ENCODE peak calls at places on chromosomes 2 and 18, in six cellular contexts. O is HCT116, G is thoracic aorta, K is psoas muscle, I is adrenal gland, E is upper lobe of right lung. A is an unnamed sample. For H3K4me1, the result is how much of the 10 kb centered on the place peaks cover.

GRCh38 chr2:231360881-231361294 is 34.6 kb upstream of the B3GNT7 start:
- DNase-seq in O (no peak), G (no peak), K (no peak), I (peak), E (no peak), A (no peak)

GRCh38 chr2:173193925-173194324 is 118.3 kb downstream of the MAP3K20 start:
- DNase-seq in O (no peak), G (no peak), K (no peak), I (no peak), E (no peak), A (no peak)

GRCh38 chr2:231985823-231986261 is 24.3 kb downstream of the DIS3L2 start:
- DNase-seq in O (peak), G (no peak), K (no peak), I (no peak), E (no peak), A (no peak)

GRCh38 chr2:219057709-219058540 is 2.8 kb downstream of the IHH start:
- DNase-seq in O (peak), G (no peak), K (peak), I (peak), E (peak), A (peak)

GRCh38 chr18:49392352-49392751 is 68.1 kb downstream of the DYM start:
- DNase-seq in O (no peak), G (no peak), K (no peak), I (no peak), E (no peak), A (no peak)

GRCh38 chr2:111642576-111643327 is 241.2 kb downstream of the ANAPC1 start:
- DNase-seq in O (no peak), G (no peak), K (no peak), I (no peak), E (no peak), A (no peak)

GRCh38 chr2:215019521-215020145 is 118.8 kb downstream of the ABCA12 start:
- DNase-seq in O (no peak), G (no peak), K (no peak), I (no peak), E (no peak), A (no peak)

GRCh38 chr2:144712277-144712944 is 192.5 kb upstream of the ZEB2 start:
- DNase-seq in O (no peak), G (no peak), K (no peak), I (no peak), E (no peak), A (no peak)

GRCh38 chr2:169080250-169081035 is 11.1 kb downstream of the DHRS9 start:
- DNase-seq in O (no peak), G (no peak), K (no peak), I (no peak), E (no peak), A (no peak)

GRCh38 chr2:180247658-180248057 is 240.6 kb upstream of the CWC22 start:
- DNase-seq in O (no peak), G (no peak), K (no peak), I (no peak), E (no peak), A (no peak)

GRCh38 chr2:134218928-134219707 is 34.8 kb upstream of the MGAT5 start:
- DNase-seq in O (no peak), G (no peak), K (no peak), I (peak), E (peak), A (no peak)

GRCh38 chr2:117980783-117981676 is 32.8 kb downstream of the CCDC93 start:
- DNase-seq in O (no peak), G (no peak), K (no peak), I (peak), E (no peak), A (no peak)

GRCh38 chr2:104434363-104434792 is 419.5 kb upstream of the POU3F3 start:
- DNase-seq in O (no peak), G (no peak), K (peak), I (no peak), E (peak), A (no peak)

GRCh38 chr2:152875832-152876669 is 157.6 kb downstream of the ARL6IP6 start:
- DNase-seq in O (no peak), G (no peak), K (no peak), I (peak), E (no peak), A (no peak)

GRCh38 chr2:142395294-142395693 is 264.5 kb upstream of the LRP1B start:
- DNase-seq in O (no peak), G (no peak), K (no peak), I (no peak), E (no peak), A (no peak)

GRCh38 chr2:241009191-241009590 is 10.8 kb downstream of the SNED1 start:
- DNase-seq in O (no peak), G (no peak), K (peak), I (no peak), E (no peak), A (no peak)

GRCh38 chr18:71666481-71666880 is 877.7 kb downstream of the CBLN2 start:
- DNase-seq in O (no peak), G (no peak), K (no peak), I (no peak), E (no peak), A (no peak)

GRCh38 chr2:26572589-26572988 is 68.6 kb downstream of the CIB4 start:
- DNase-seq in O (no peak), G (no peak), K (no peak), I (no peak), E (peak), A (no peak)

GRCh38 chr18:62621546-62621945 is 93.8 kb upstream of the PHLPP1 start:
- DNase-seq in O (no peak), G (no peak), K (peak), I (peak), E (no peak), A (no peak)

GRCh38 chr2:11007331-11007909 is 95.7 kb downstream of the KCNF1 start:
- DNase-seq in O (no peak), G (no peak), K (no peak), I (no peak), E (no peak), A (no peak)

GRCh38 chr2:96241227-96241626 is 24.6 kb downstream of the TMEM127 start:
- DNase-seq in O (no peak), G (no peak), K (no peak), I (no peak), E (no peak), A (no peak)

GRCh38 chr2:41806286-41806685 is 241.5 kb upstream of the PKDCC start:
- DNase-seq in O (no peak), G (no peak), K (no peak), I (no peak), E (no peak), A (no peak)
- TF ChIP-seq CTCF in O (no peak), G (no peak), K (no peak), I (no peak), E (no peak), A (no peak)

GRCh38 chr18:494602-494983 is 5.9 kb downstream of the COLEC12 start:
- DNase-seq in O (no peak), G (no peak), K (no peak), I (no peak), E (no peak), A (no peak)

GRCh38 chr18:492451-492850 is 8.1 kb downstream of the COLEC12 start:
- DNase-seq in O (no peak), G (no peak), K (no peak), I (no peak), E (no peak), A (no peak)

GRCh38 chr18:495452-495851 is 5.0 kb downstream of the COLEC12 start:
- DNase-seq in O (no peak), G (no peak), K (no peak), I (no peak), E (no peak), A (no peak)

GRCh38 chr18:495017-495416 is 5.5 kb downstream of the COLEC12 start:
- DNase-seq in O (no peak), G (no peak), K (no peak), I (no peak), E (no peak), A (no peak)

GRCh38 chr18:493974-494601 is 6.4 kb downstream of the COLEC12 start:
- DNase-seq in O (no peak), G (no peak), K (no peak), I (no peak), E (no peak), A (no peak)
- H3K4me1 ChIP-seq in O (under half), G (under half), K (under half), I (under half), E (under half), A (under half)

GRCh38 chr2:198712485-198712884 is 745.3 kb downstream of the SATB2 start:
- DNase-seq in O (no peak), G (no peak), K (no peak), I (no peak), E (no peak), A (no peak)

GRCh38 chr2:198710562-198710961 is 747.2 kb downstream of the SATB2 start:
- DNase-seq in O (no peak), G (no peak), K (no peak), I (no peak), E (no peak), A (no peak)

GRCh38 chr2:198702796-198703195 is 754.9 kb downstream of the SATB2 start:
- DNase-seq in O (no peak), G (no peak), K (no peak), I (no peak), E (no peak), A (no peak)

GRCh38 chr2:198711484-198711883 is 746.3 kb downstream of the SATB2 start:
- DNase-seq in O (no peak), G (no peak), K (no peak), I (no peak), E (no peak), A (no peak)

DNA sequence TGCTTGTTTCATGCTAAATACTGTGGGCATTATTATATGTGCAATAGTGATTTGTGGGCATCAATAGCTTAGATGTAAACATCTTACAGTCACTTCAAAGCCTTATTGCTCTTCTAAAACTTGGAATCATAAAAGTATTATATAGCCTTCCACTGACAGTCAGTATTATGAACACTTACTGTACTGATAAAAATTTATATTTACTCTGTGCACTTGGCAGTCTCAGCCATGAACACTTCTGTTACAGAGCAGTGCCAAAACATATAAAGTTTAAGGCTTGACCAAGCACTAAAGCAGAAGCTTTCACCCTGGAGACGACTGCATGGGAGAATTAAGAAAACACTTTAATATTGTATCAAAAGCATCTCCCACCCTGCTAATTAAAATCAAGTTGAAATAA is 751.1 kb downstream of the SATB2 start:
- DNase-seq in O (no peak), G (no peak), K (no peak), I (no peak), E (no peak), A (no peak)
- H3K27ac ChIP-seq in O (no peak), G (no peak), K (no peak), I (no peak), E (no peak), A (no peak)

GRCh38 chr2:8581048-8581561 is 100.8 kb upstream of the ID2 start:
- DNase-seq in O (no peak), G (no peak), K (no peak), I (no peak), E (no peak), A (no peak)

GRCh38 chr2:8582850-8583399 is 98.9 kb upstream of the ID2 start:
- DNase-seq in O (no peak), G (no peak), K (no peak), I (no peak), E (peak), A (no peak)

GRCh38 chr2:8582191-8582849 is 99.5 kb upstream of the ID2 start:
- DNase-seq in O (no peak), G (no peak), K (no peak), I (peak), E (peak), A (no peak)

GRCh38 chr2:8580316-8581047 is 101.4 kb upstream of the ID2 start:
- DNase-seq in O (no peak), G (no peak), K (no peak), I (no peak), E (no peak), A (no peak)

DNA sequence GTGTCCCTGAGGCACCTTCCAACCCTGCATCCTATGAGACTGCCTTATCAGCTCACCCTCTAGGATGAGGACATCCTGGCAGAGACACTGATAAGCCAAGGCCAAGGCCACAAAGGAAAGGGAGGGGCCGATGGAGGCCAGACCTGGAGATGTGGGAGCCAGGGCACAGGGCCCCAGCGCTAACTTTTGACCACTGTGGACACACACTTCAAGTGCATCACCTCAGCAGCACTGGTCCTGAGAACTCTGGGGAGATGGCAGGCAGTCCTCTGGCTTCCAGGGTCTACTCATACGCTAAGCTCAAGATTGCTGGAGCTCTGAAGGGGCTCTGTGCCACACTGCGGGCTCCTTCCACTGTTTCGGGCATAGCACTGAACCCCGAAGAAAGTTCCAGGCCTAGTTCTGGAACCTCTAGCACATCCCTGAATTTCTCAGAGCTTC is 100.2 kb upstream of the ID2 start:
- DNase-seq in O (no peak), G (no peak), K (no peak), I (peak), E (no peak), A (no peak)
- TF ChIP-seq CTCF in O (no peak), G (no peak), K (no peak), I (no peak), E (no peak), A (no peak)

DNA sequence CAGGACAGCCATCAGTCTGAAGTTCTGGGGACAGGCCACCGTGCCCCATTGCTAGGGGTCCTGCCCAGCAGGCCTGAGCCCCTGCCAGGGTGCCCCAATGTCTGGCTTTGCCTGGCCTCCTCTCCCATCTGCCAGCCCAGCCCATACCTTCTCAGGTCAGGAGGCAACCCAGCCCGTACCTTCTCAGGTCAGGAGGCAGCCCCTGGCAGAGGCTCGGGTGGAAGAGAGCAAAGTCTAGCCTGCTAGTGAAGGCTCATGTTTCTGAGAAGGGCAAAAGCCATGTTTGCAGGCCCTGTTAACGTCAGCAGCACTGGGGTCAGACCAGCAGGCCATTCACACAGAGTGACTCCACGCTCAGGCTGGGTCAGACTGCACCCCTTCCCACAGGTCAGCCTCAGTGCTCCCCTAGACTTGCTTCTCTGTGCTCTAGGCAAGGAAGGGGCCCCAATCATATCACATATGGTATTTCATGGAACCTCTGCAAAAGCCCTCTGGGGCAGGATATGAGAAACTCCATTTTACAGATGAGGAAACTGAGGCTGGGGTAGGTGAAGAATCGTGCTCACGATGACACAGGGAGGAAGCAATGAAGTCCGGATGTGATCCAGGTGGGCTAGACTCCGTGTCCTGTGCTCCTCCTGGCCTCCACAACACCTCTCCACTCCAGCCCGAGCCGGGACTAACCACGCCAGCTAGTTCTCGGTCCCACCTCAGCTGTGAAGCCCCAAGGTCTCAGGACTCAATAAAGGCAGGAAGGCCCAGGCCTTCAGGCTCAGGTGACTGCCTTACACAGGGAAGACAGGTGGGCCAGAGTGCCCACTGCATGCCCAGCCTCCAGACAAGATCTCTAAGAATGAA is 9.5 kb downstream of the SDC1 start:
- DNase-seq in O (no peak), G (no peak), K (no peak), I (no peak), E (peak), A (no peak)
- H3K4me1 ChIP-seq in O (under half), G (under half), K (under half), I (under half), E (under half), A (under half)

GRCh38 chr2:222878284-222878876 is 17.5 kb downstream of the ACSL3 start:
- DNase-seq in O (no peak), G (no peak), K (no peak), I (no peak), E (no peak), A (no peak)
- H3K27ac ChIP-seq in O (no peak), G (no peak), K (peak), I (no peak), E (no peak), A (peak)

A was measured in gastrocnemius medialis.